ENCODE peak calls at places on chromosomes 3 and 15, in nine cellular contexts. R, C, E, S, W, A, Y, Z and I are unnamed samples.

GRCh38 chr3:107561980-107562379 is 39.2 kb downstream of the BBX start:
- DNase-seq in R (no peak), C (no peak), E (peak; percentile 85), S (no peak), W (no peak), A (no peak), Y (no peak), Z (no peak), I (no peak)

GRCh38 chr3:4977889-4978258 is 1.4 kb upstream of the BHLHE40 start:
- DNase-seq in R (no peak), C (no peak), E (no peak), S (no peak), W (no peak), A (no peak), Y (no peak), Z (no peak), I (no peak)

GRCh38 chr3:45064512-45065372 is 38.6 kb downstream of the CLEC3B start:
- DNase-seq in R (no peak), C (peak; percentile 25), E (peak; percentile 94), S (peak; percentile 81), W (no peak), A (no peak), Y (no peak), Z (no peak), I (peak; percentile 96)

GRCh38 chr3:34140606-34141005 is 342.2 kb downstream of the PDCD6IP start:
- DNase-seq in R (no peak), C (no peak), E (no peak), S (no peak), W (no peak), A (no peak), Y (no peak), Z (no peak), I (no peak)

GRCh38 chr3:126541628-126542339 is 16.9 kb downstream of the C3orf22 start:
- DNase-seq in R (no peak), C (peak; percentile 15), E (no peak), S (no peak), W (no peak), A (peak; percentile 9), Y (no peak), Z (no peak), I (no peak)

GRCh38 chr15:69537085-69537484 is 84.5 kb downstream of the RPLP1 start:
- DNase-seq in R (no peak), C (no peak), E (no peak), S (no peak), W (no peak), A (no peak), Y (no peak), Z (no peak), I (no peak)

GRCh38 chr15:88255496-88256171 is 905 bp downstream of the NTRK3 start:
- DNase-seq in R (no peak), C (peak; percentile 30), E (peak; percentile 20), S (peak; percentile 19), W (peak; percentile 21), A (no peak), Y (peak; percentile 55), Z (no peak), I (no peak)

GRCh38 chr3:166837535-166837934 is 542.6 kb downstream of the ZBBX start:
- DNase-seq in R (no peak), C (no peak), E (no peak), S (no peak), W (peak; percentile 4), A (no peak), Y (no peak), Z (peak; percentile 7), I (peak; percentile 23)

GRCh38 chr15:26882112-26882511 is 15.2 kb downstream of the GABRA5 start:
- DNase-seq in R (no peak), C (no peak), E (no peak), S (no peak), W (no peak), A (no peak), Y (no peak), Z (no peak), I (no peak)

GRCh38 chr3:21447471-21448205 is 303.4 kb downstream of the ZNF385D start:
- DNase-seq in R (no peak), C (no peak), E (peak; percentile 52), S (no peak), W (no peak), A (no peak), Y (no peak), Z (no peak), I (no peak)

GRCh38 chr3:129892857-129893615 is 475 bp downstream of the TMCC1 start:
- DNase-seq in R (peak; percentile 18), C (peak; percentile 82), E (no peak), S (peak; percentile 56), W (peak; percentile 68), A (no peak), Y (peak; percentile 22), Z (peak; percentile 80), I (peak; percentile 87)
- TF ChIP-seq POLR2A in R (no peak), C (no peak), E (no peak), S (peak; percentile 69), W (peak; percentile 53), A (no peak), Y (peak; percentile 37), Z (peak; percentile 67), I (no peak)

DNA sequence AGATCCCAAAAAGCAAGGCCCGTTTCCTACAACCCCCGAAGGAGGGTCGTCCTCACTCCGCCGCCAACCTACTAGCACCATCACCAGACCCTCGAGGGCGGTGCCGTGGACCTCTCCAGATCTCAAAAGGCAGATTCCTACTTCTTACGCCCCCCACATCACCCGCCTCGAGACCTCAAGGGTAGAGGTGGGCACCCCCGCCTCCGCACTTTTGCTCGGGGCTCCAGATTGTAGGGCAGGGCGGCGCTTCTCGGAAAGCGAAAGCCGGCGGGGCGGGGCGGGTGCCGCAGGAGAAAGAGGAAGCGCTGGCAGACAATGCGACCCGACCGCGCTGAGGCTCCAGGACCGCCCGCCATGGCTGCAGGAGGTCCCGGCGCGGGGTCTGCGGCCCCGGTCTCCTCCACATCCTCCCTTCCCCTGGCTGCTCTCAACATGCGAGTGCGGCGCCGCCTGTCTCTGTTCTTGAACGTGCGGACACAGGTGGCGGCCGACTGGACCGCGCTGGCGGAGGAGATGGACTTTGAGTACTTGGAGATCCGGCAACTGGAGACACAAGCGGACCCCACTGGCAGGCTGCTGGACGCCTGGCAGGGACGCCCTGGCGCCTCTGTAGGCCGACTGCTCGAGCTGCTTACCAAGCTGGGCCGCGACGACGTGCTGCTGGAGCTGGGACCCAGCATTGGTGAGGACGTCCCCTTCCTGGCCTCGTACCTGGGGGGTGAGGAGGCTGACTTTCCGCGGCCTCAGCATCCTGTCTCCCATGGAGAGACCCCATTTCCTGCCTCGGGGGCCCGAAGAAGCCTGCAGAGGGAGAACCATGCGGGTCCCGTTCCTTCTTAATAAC is at the start of gene MYD88:
- DNase-seq in R (peak; percentile 73), C (peak; percentile 89), E (peak; percentile 51), S (peak; percentile 74), W (peak; percentile 71), A (peak; percentile 87), Y (peak; percentile 55), Z (no peak), I (peak; percentile 76)
- TF ChIP-seq POLR2A in R (no peak), C (no peak), E (no peak), S (peak; percentile 69), W (peak; percentile 74), A (no peak), Y (peak; percentile 70), Z (peak; percentile 77), I (peak; percentile 75)

DNA sequence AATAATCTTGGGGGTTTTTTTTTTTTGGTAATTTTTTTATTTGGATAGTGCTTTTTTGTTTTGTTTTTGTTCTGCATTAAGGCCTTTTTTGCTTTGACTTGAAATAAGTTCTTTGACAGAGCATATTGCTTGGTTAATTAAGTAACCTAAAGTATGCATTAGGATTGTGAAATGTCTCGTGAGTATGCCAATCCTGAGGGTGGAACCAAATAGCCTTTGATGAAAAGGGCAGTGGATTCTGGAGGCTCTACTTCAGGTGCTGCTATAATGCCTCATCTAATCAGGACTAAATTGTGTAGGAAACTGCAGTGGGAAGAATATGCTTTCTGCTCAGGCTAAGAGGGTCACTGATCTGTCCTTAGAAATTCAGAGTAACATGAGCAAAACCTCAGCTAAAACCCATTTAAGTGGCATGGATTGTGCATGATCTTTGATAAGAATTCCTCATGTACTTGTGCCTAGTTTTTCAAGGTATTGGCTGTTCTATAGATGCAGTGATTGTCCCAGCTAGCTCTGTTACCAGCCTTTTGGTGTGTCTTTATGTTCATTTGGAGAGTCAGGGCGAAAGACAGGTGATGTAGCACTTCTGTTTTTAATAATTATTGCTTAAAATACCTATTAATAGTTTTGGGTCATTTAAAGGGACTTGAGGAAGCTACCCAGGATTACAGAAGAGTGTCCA is 15.4 kb downstream of the CDV3 start:
- DNase-seq in R (no peak), C (no peak), E (no peak), S (no peak), W (no peak), A (no peak), Y (no peak), Z (no peak), I (no peak)
- TF ChIP-seq POLR2A in R (no peak), C (no peak), E (no peak), S (no peak), W (no peak), A (no peak), Y (no peak), Z (no peak), I (no peak)

DNA sequence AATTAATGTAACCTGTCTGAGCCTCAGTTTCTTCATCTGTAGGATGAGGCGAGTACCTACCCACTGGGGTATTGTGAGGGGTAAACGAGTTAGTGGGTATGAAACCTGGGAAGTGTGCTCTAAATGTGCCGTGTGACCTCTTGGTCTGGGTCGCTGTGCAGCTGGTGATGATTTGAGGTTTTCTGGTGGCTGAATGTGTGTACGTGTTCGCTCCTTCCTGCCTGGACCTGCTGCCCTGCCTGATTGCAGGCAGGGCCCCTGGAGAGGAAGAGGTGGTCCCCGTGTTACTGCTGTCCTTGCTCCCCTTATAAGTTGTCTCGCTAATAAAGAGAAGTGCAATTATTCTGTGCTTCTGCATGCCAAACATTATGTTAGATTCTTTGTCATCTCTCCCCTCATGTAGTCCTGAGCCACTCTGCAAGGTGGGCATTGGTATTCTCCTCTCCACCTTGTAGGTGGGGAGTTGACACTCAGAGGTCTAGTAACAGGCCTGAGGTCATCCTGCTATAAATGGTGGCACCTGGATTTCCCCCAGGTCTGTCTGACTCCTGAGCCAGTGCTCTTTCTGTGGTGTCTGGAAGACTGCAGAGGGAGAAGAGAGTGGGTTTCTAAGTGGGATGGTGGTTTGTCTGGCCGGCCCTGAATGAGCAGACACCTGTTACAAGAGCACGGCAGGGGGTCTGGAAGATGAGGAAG is 15.7 kb downstream of the PDIA5 start:
- DNase-seq in R (no peak), C (no peak), E (no peak), S (peak; percentile 96), W (no peak), A (no peak), Y (no peak), Z (no peak), I (peak; percentile 6)
- TF ChIP-seq POLR2A in R (no peak), C (no peak), E (no peak), S (peak; percentile 80), W (peak; percentile 33), A (no peak), Y (no peak), Z (no peak), I (no peak)

GRCh38 chr3:37920156-37920686 is 58.5 kb downstream of the CTDSPL start:
- DNase-seq in R (no peak), C (no peak), E (no peak), S (no peak), W (no peak), A (no peak), Y (no peak), Z (no peak), I (no peak)
- TF ChIP-seq POLR2A in R (no peak), C (no peak), E (no peak), S (no peak), W (no peak), A (no peak), Y (no peak), Z (no peak), I (no peak)